ENCODE peak calls at places on chromosomes 16 and 17, in ten cellular contexts. M is adrenal gland, P is SK-N-SH, C is OCI-LY7, K is H1, D is prostate gland, N is lung, B is A549, Z is tibial artery, X is heart right ventricle. Y is an unnamed sample. For H3K4me1, the result is how much of the 10 kb centered on the place peaks cover.

GRCh38 chr17:31825961-31826691 is 32.9 kb downstream of the COPRS start:
- DNase-seq in M (no peak), P (peak), C (no peak), K (no peak), D (no peak), N (no peak), B (no peak), Z (peak), X (no peak), Y (no peak)

GRCh38 chr17:5011928-5012327 is 14.2 kb downstream of the KIF1C start:
- DNase-seq in M (no peak), P (no peak), C (no peak), K (no peak), D (no peak), N (no peak), B (no peak), Z (no peak), X (no peak), Y (no peak)

GRCh38 chr16:57299009-57299718 is 14.7 kb upstream of the PLLP start:
- DNase-seq in M (peak), P (peak), C (no peak), K (peak), D (no peak), N (peak), B (peak), Z (peak), X (peak), Y (peak)

GRCh38 chr16:50202926-50203624 is 50.0 kb downstream of the TENT4B start:
- DNase-seq in M (no peak), P (no peak), C (no peak), K (no peak), D (no peak), N (no peak), B (peak), Z (no peak), X (no peak), Y (no peak)

GRCh38 chr16:10828851-10829331 is 10.3 kb upstream of the TVP23A start:
- DNase-seq in M (peak), P (peak), C (no peak), K (peak), D (peak), N (peak), B (no peak), Z (peak), X (peak), Y (peak)

GRCh38 chr17:51085150-51085805 is 35.4 kb downstream of the SPAG9 start:
- DNase-seq in M (no peak), P (no peak), C (no peak), K (no peak), D (no peak), N (no peak), B (peak), Z (no peak), X (no peak), Y (no peak)

GRCh38 chr17:49442051-49442450 is 27.4 kb upstream of the PHB1 start:
- DNase-seq in M (no peak), P (no peak), C (no peak), K (no peak), D (no peak), N (no peak), B (no peak), Z (no peak), X (no peak), Y (no peak)

GRCh38 chr16:66326995-66327513 is 39.4 kb upstream of the CDH5 start:
- DNase-seq in M (no peak), P (no peak), C (no peak), K (no peak), D (no peak), N (no peak), B (no peak), Z (no peak), X (no peak), Y (no peak)

GRCh38 chr17:47632991-47633390 is 16.7 kb upstream of the KPNB1 start:
- DNase-seq in M (no peak), P (no peak), C (no peak), K (no peak), D (no peak), N (no peak), B (no peak), Z (no peak), X (no peak), Y (no peak)

GRCh38 chr16:85833540-85833914 is 34.0 kb downstream of the COX4I1 start:
- DNase-seq in M (no peak), P (no peak), C (no peak), K (no peak), D (no peak), N (no peak), B (no peak), Z (no peak), X (no peak), Y (no peak)

GRCh38 chr17:10640475-10640874 is 16.6 kb downstream of the MYH3 start:
- DNase-seq in M (no peak), P (no peak), C (no peak), K (no peak), D (no peak), N (no peak), B (no peak), Z (no peak), X (no peak), Y (no peak)

GRCh38 chr17:19800571-19800970 is 52.5 kb upstream of the ALDH3A1 start:
- DNase-seq in M (no peak), P (no peak), C (peak), K (no peak), D (no peak), N (no peak), B (no peak), Z (no peak), X (no peak), Y (no peak)

GRCh38 chr16:22314661-22315626 is 17.7 kb downstream of the POLR3E start:
- DNase-seq in M (no peak), P (no peak), C (no peak), K (no peak), D (peak), N (no peak), B (no peak), Z (no peak), X (no peak), Y (peak)

GRCh38 chr17:30332057-30332542 is 1.8 kb downstream of the TMIGD1 start:
- DNase-seq in M (no peak), P (no peak), C (peak), K (no peak), D (no peak), N (no peak), B (peak), Z (no peak), X (no peak), Y (no peak)

GRCh38 chr17:69608808-69609494 is 194.5 kb downstream of the MAP2K6 start:
- DNase-seq in M (peak), P (no peak), C (no peak), K (no peak), D (no peak), N (no peak), B (peak), Z (peak), X (peak), Y (no peak)

GRCh38 chr16:50297301-50298074 is 31.1 kb downstream of the ADCY7 start:
- DNase-seq in M (peak), P (peak), C (no peak), K (no peak), D (no peak), N (no peak), B (no peak), Z (peak), X (no peak), Y (no peak)

GRCh38 chr17:1487939-1488825 is 4.3 kb downstream of the MYO1C start:
- DNase-seq in M (peak), P (peak), C (peak), K (peak), D (peak), N (peak), B (peak), Z (peak), X (peak), Y (peak)

GRCh38 chr17:73482251-73482661 is 162.0 kb downstream of the SDK2 start:
- DNase-seq in M (no peak), P (no peak), C (peak), K (no peak), D (no peak), N (no peak), B (no peak), Z (no peak), X (no peak), Y (no peak)

GRCh38 chr16:73711441-73712080 is 585.1 kb upstream of the PSMD7 start:
- DNase-seq in M (no peak), P (no peak), C (no peak), K (no peak), D (no peak), N (no peak), B (no peak), Z (no peak), X (no peak), Y (no peak)

GRCh38 chr17:55442462-55442861 is 20.8 kb upstream of the MMD start:
- DNase-seq in M (no peak), P (no peak), C (no peak), K (no peak), D (no peak), N (no peak), B (no peak), Z (no peak), X (no peak), Y (no peak)

GRCh38 chr17:6637458-6637840 is 3.1 kb downstream of the KIAA0753 start:
- DNase-seq in M (no peak), P (no peak), C (no peak), K (no peak), D (no peak), N (no peak), B (no peak), Z (peak), X (no peak), Y (no peak)

GRCh38 chr17:9577402-9577709 is 914 bp downstream of the CFAP52 start:
- DNase-seq in M (no peak), P (no peak), C (peak), K (no peak), D (no peak), N (no peak), B (no peak), Z (no peak), X (no peak), Y (no peak)

GRCh38 chr16:69471121-69471520 is 46.7 kb downstream of the CYB5B start:
- DNase-seq in M (no peak), P (no peak), C (no peak), K (no peak), D (no peak), N (no peak), B (no peak), Z (no peak), X (no peak), Y (no peak)

GRCh38 chr16:28166394-28167208 is 45.2 kb downstream of the XPO6 start:
- DNase-seq in M (no peak), P (no peak), C (no peak), K (no peak), D (no peak), N (no peak), B (no peak), Z (no peak), X (no peak), Y (no peak)

GRCh38 chr17:81498953-81499600 is 13.5 kb downstream of the ACTG1 start:
- DNase-seq in M (no peak), P (no peak), C (no peak), K (no peak), D (no peak), N (no peak), B (no peak), Z (no peak), X (no peak), Y (no peak)

GRCh38 chr16:55671974-55672280 is 16.1 kb downstream of the SLC6A2 start:
- DNase-seq in M (no peak), P (no peak), C (no peak), K (no peak), D (no peak), N (no peak), B (no peak), Z (peak), X (no peak), Y (no peak)

GRCh38 chr16:24273511-24273910 is 17.4 kb downstream of the CACNG3 start:
- DNase-seq in M (no peak), P (no peak), C (no peak), K (no peak), D (no peak), N (no peak), B (peak), Z (no peak), X (no peak), Y (no peak)

GRCh38 chr17:31877911-31878702 is 19.1 kb upstream of the COPRS start:
- DNase-seq in M (no peak), P (no peak), C (no peak), K (no peak), D (peak), N (no peak), B (no peak), Z (peak), X (no peak), Y (no peak)

GRCh38 chr16:56301391-56301850 is 110.1 kb downstream of the GNAO1 start:
- DNase-seq in M (no peak), P (no peak), C (no peak), K (no peak), D (no peak), N (no peak), B (no peak), Z (no peak), X (no peak), Y (no peak)

GRCh38 chr16:67504190-67505021 is 21.1 kb upstream of the AGRP start:
- DNase-seq in M (peak), P (no peak), C (peak), K (no peak), D (no peak), N (peak), B (peak), Z (peak), X (peak), Y (no peak)

GRCh38 chr16:23608194-23608593 is 12.1 kb upstream of the NDUFAB1 start:
- DNase-seq in M (no peak), P (no peak), C (no peak), K (no peak), D (no peak), N (no peak), B (peak), Z (no peak), X (peak), Y (no peak)

GRCh38 chr17:721540-721937 is 6.9 kb upstream of the VPS53 start:
- DNase-seq in M (no peak), P (no peak), C (no peak), K (no peak), D (peak), N (no peak), B (no peak), Z (no peak), X (no peak), Y (no peak)

GRCh38 chr16:69273009-69273408 is 38.1 kb upstream of the VPS4A start:
- DNase-seq in M (no peak), P (no peak), C (no peak), K (no peak), D (no peak), N (no peak), B (no peak), Z (no peak), X (no peak), Y (no peak)

GRCh38 chr17:43900858-43901754 is 6.2 kb downstream of the MPP2 start:
- DNase-seq in M (no peak), P (peak), C (no peak), K (no peak), D (no peak), N (no peak), B (peak), Z (no peak), X (no peak), Y (no peak)

GRCh38 chr17:45125509-45125908 is 6.8 kb downstream of the PLCD3 start:
- DNase-seq in M (no peak), P (no peak), C (no peak), K (no peak), D (no peak), N (no peak), B (no peak), Z (no peak), X (no peak), Y (no peak)

GRCh38 chr17:45127583-45128300 is 4.6 kb downstream of the PLCD3 start:
- DNase-seq in M (peak), P (no peak), C (no peak), K (no peak), D (peak), N (peak), B (peak), Z (peak), X (peak), Y (peak)

GRCh38 chr17:45128989-45129388 is 3.3 kb downstream of the PLCD3 start:
- DNase-seq in M (no peak), P (no peak), C (no peak), K (no peak), D (no peak), N (no peak), B (no peak), Z (no peak), X (no peak), Y (no peak)

GRCh38 chr17:45128331-45128730 is 4.0 kb downstream of the PLCD3 start:
- DNase-seq in M (no peak), P (no peak), C (no peak), K (no peak), D (no peak), N (no peak), B (no peak), Z (no peak), X (no peak), Y (no peak)

DNA sequence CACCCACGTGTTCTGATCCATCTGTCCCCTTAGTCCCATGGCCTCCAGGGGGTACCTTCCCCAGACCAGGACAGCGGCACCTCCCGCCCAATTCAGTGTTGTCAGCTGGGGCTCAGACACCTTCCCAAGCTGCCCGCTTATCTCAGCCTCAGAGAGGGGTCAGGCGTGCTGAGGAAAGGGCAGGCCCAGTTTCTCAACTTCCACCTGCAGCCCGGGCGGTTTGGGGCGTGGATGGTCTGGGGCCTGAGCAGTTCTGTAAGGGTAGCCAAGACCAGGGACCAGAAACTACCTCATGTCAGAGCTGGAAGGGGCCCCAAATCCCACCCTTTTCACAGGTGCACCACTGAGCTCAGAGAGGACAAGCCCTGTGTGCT is 5.1 kb downstream of the PLCD3 start:
- DNase-seq in M (no peak), P (no peak), C (no peak), K (no peak), D (no peak), N (no peak), B (peak), Z (no peak), X (no peak), Y (peak)
- H3K4me1 ChIP-seq in M (half or more), P (under half), C (under half), K (under half), D (under half), N (under half), B (half or more), Z (half or more), X (half or more), Y (half or more)

DNA sequence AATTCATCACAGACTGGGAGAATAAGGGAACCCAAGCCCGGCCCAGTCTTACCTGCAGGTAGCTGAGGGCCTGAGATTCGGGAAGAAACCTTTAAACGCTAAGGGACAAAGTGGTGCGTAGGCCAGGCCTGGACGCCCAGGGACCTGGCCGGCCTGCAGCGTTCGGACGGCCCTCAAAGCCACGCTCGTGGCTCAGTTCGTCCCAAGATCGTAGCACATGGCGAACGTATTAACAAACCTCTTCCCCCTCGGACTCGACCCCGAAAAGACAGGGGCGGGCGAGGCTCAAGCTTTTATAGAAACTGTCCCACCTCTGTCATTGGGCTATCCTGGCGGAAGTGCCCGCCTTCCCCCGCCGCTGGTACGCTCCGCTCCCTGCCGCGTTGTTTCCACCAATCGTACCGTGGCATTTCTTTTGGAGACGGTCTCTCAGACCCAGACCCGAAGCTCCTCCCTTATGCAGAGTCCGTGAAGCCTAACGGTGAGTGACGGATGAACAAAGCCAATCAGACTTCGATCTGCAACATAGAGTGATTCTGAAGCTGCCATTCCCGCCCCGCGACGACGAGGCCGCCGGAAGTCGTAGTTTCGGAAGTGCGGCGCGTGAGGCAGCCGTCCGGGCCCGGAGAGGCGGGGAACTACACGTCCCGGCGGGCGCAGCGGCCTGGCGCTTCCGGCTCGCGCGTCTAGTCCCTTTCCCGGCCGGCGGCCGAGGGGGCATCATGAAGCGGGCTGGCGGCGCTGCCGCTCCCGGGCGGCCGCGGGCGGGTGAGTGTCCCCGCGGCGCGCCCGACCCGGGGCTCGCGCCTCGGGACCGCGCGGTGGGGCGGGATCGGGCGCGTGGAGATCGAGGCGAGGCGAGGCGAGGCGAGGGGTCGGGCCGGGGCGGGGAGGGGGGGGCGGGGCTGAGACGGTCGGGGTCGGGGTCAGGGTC is at the start of gene TRAF7:
- DNase-seq in M (peak), P (peak), C (peak), K (peak), D (peak), N (peak), B (peak), Z (peak), X (peak), Y (peak)
- TF ChIP-seq CTCF in M (no peak), P (no peak), C (no peak), K (no peak), D (no peak), N (no peak), B (no peak), Z (no peak), X (no peak), Y (no peak)

DNA sequence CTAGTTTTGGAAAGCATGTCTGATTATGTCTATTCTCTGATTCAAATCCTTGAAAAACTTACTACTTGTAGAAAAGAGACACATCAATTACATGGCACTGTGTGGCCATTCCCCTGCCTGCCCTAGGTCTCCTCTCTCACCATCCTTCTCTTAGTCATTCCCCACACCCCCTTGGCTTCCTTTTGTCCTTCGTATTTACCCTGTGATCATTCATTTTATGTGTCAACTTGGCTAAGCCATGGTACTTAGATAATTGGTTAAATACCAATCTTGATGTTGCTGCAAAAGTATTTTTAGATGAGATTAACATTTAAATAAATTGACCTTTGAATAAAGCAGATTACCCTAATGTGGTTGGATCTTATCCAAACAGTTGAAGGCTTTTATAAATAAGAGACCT is 122.9 kb upstream of the CDH11 start:
- DNase-seq in M (no peak), P (no peak), C (no peak), K (no peak), D (no peak), N (no peak), B (no peak), Z (no peak), X (no peak), Y (no peak)
- H3K4me3 ChIP-seq in M (no peak), P (no peak), C (no peak), K (no peak), D (no peak), N (no peak), B (no peak), Z (no peak), X (no peak), Y (no peak)

GRCh38 chr17:14082848-14083247 is 13.5 kb downstream of the COX10 start:
- DNase-seq in M (no peak), P (no peak), C (no peak), K (no peak), D (no peak), N (no peak), B (no peak), Z (no peak), X (no peak), Y (no peak)

GRCh38 chr17:14089179-14089578 is 19.9 kb downstream of the COX10 start:
- DNase-seq in M (no peak), P (no peak), C (no peak), K (no peak), D (no peak), N (no peak), B (no peak), Z (no peak), X (no peak), Y (no peak)

GRCh38 chr17:14080847-14081251 is 11.5 kb downstream of the COX10 start:
- DNase-seq in M (no peak), P (no peak), C (no peak), K (no peak), D (no peak), N (no peak), B (no peak), Z (no peak), X (no peak), Y (no peak)

GRCh38 chr17:14086189-14086588 is 16.9 kb downstream of the COX10 start:
- DNase-seq in M (no peak), P (no peak), C (no peak), K (no peak), D (no peak), N (no peak), B (no peak), Z (no peak), X (no peak), Y (no peak)

DNA sequence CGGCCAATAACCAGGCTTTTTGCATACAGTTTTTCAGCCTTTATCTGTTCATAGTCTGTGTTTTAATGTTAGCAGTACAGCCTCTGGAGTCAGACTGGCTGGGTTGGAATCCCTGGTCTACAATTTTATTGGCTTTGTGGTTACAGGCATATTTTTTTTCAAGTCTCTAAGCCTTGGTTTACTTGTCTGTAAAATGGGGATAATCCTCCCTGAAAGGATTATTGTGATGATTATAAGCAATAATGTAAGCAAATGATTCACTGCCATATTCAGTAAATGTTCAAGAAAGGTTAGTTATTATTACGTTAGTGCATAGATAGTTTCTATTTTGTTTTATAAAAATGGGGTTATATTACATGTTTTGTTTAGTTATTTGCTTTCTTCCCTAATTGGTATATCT is 15.7 kb downstream of the COX10 start:
- DNase-seq in M (no peak), P (no peak), C (no peak), K (no peak), D (no peak), N (no peak), B (no peak), Z (no peak), X (no peak), Y (no peak)
- H3K4me1 ChIP-seq in M (under half), P (under half), C (under half), K (under half), D (under half), N (under half), B (under half), Z (under half), X (under half), Y (under half)

Y was measured in stomach.